ENCODE peak calls at places on chromosomes 4 and X, in six cellular contexts. K, Q, T, C, X and R are unnamed samples.

GRCh38 chr4:85370400-85371032 is 104.4 kb upstream of the ARHGAP24 start:
- DNase-seq in K (peak; percentile 21), Q (peak; percentile 31), T (peak; percentile 51), C (peak; percentile 7), X (peak; percentile 11), R (peak; percentile 52)

GRCh38 chr4:85595098-85595775 is 120.3 kb downstream of the ARHGAP24 start:
- DNase-seq in K (no peak), Q (no peak), T (no peak), C (no peak), X (no peak), R (no peak)

GRCh38 chr4:168557658-168558057 is 60.8 kb downstream of the PALLD start:
- DNase-seq in K (no peak), Q (no peak), T (no peak), C (no peak), X (no peak), R (no peak)

GRCh38 chr4:86450189-86450588 is 90.3 kb upstream of the MAPK10 start:
- DNase-seq in K (no peak), Q (no peak), T (no peak), C (no peak), X (no peak), R (no peak)

GRCh38 chr4:1578968-1579833 is 104.9 kb downstream of the FAM53A start:
- DNase-seq in K (peak; percentile 65), Q (no peak), T (peak; percentile 78), C (no peak), X (no peak), R (peak; percentile 78)

GRCh38 chr4:147820975-147821374 is 89.1 kb downstream of the ARHGAP10 start:
- DNase-seq in K (no peak), Q (no peak), T (no peak), C (no peak), X (no peak), R (no peak)

GRCh38 chr4:148618856-148619255 is 176.6 kb upstream of the NR3C2 start:
- DNase-seq in K (no peak), Q (no peak), T (no peak), C (no peak), X (no peak), R (no peak)

GRCh38 chr4:8228319-8229250 is 29.5 kb downstream of the SH3TC1 start:
- DNase-seq in K (no peak), Q (no peak), T (peak; percentile 59), C (no peak), X (peak; percentile 76), R (no peak)

GRCh38 chrX:22122510-22122909 is 90.4 kb downstream of the PHEX start:
- DNase-seq in K (no peak), Q (no peak), T (no peak), C (no peak), X (no peak), R (no peak)

GRCh38 chr4:127778102-127778501 is 4.0 kb upstream of the HSPA4L start:
- DNase-seq in K (no peak), Q (peak; percentile 71), T (peak; percentile 54), C (no peak), X (no peak), R (no peak)

GRCh38 chr4:118849867-118850812 is 14.2 kb upstream of the SEC24D start:
- DNase-seq in K (no peak), Q (no peak), T (no peak), C (peak; percentile 62), X (no peak), R (no peak)

GRCh38 chr4:53240573-53240972 is 125.3 kb downstream of the SCFD2 start:
- DNase-seq in K (no peak), Q (no peak), T (no peak), C (no peak), X (no peak), R (no peak)

GRCh38 chrX:84873176-84873575 is 130.5 kb upstream of the APOOL start:
- DNase-seq in K (no peak), Q (no peak), T (no peak), C (no peak), X (no peak), R (no peak)

GRCh38 chrX:133921764-133922389 is 63.5 kb downstream of the GPC3 start:
- DNase-seq in K (peak; percentile 50), Q (peak; percentile 19), T (peak; percentile 35), C (peak; percentile 38), X (no peak), R (peak; percentile 75)

GRCh38 chr4:60482921-60483351 is 717.2 kb upstream of the ADGRL3 start:
- DNase-seq in K (no peak), Q (no peak), T (no peak), C (no peak), X (no peak), R (no peak)

GRCh38 chr4:5420266-5420665 is 288.1 kb downstream of the EVC2 start:
- DNase-seq in K (no peak), Q (no peak), T (no peak), C (no peak), X (no peak), R (no peak)

GRCh38 chr4:40991908-40992307 is 222.4 kb downstream of the APBB2 start:
- DNase-seq in K (no peak), Q (no peak), T (no peak), C (no peak), X (peak; percentile 85), R (no peak)

GRCh38 chrX:46812445-46812844 is 24.4 kb upstream of the RP2 start:
- DNase-seq in K (no peak), Q (peak; percentile 87), T (no peak), C (no peak), X (no peak), R (no peak)

GRCh38 chrX:152915541-152916241 is 17.8 kb downstream of the ZNF185 start:
- DNase-seq in K (peak; percentile 18), Q (peak; percentile 22), T (peak; percentile 57), C (no peak), X (no peak), R (peak; percentile 54)

GRCh38 chr4:153748378-153748777 is 11.4 kb downstream of the RNF175 start:
- DNase-seq in K (no peak), Q (no peak), T (no peak), C (no peak), X (no peak), R (no peak)

GRCh38 chr4:10207116-10207515 is 90.5 kb upstream of the WDR1 start:
- DNase-seq in K (no peak), Q (no peak), T (no peak), C (no peak), X (no peak), R (no peak)

GRCh38 chr4:2800691-2801596 is 8.1 kb downstream of the SH3BP2 start:
- DNase-seq in K (no peak), Q (peak; percentile 92), T (peak; percentile 53), C (no peak), X (peak; percentile 41), R (peak; percentile 79)

GRCh38 chrX:989959-990510 is 222.4 kb downstream of the CRLF2 start:
- DNase-seq in K (peak; percentile 78), Q (no peak), T (peak; percentile 92), C (no peak), X (peak; percentile 97), R (no peak)

GRCh38 chr4:147985376-147985775 is 253.5 kb downstream of the ARHGAP10 start:
- DNase-seq in K (no peak), Q (no peak), T (no peak), C (no peak), X (no peak), R (no peak)

GRCh38 chr4:25813705-25814104 is 49.1 kb downstream of the SEL1L3 start:
- DNase-seq in K (no peak), Q (peak; percentile 65), T (no peak), C (no peak), X (no peak), R (no peak)

GRCh38 chr4:8093587-8094274 is 64.9 kb downstream of the ABLIM2 start:
- DNase-seq in K (no peak), Q (no peak), T (no peak), C (no peak), X (no peak), R (no peak)

GRCh38 chr4:169005453-169006099 is 4.5 kb downstream of the CBR4 start:
- DNase-seq in K (no peak), Q (peak; percentile 65), T (no peak), C (no peak), X (no peak), R (no peak)

GRCh38 chr4:66927937-66928336 is 617.4 kb downstream of the CENPC start:
- DNase-seq in K (no peak), Q (no peak), T (no peak), C (no peak), X (no peak), R (no peak)

GRCh38 chr4:148780426-148781005 is 338.3 kb upstream of the NR3C2 start:
- DNase-seq in K (no peak), Q (no peak), T (no peak), C (no peak), X (no peak), R (no peak)

GRCh38 chr4:184854673-184855072 is 28.9 kb upstream of the ACSL1 start:
- DNase-seq in K (no peak), Q (no peak), T (peak; percentile 64), C (no peak), X (no peak), R (no peak)
- TF ChIP-seq SP1 in K (no peak), Q (no peak), T (no peak), C (no peak), X (no peak), R (no peak)

DNA sequence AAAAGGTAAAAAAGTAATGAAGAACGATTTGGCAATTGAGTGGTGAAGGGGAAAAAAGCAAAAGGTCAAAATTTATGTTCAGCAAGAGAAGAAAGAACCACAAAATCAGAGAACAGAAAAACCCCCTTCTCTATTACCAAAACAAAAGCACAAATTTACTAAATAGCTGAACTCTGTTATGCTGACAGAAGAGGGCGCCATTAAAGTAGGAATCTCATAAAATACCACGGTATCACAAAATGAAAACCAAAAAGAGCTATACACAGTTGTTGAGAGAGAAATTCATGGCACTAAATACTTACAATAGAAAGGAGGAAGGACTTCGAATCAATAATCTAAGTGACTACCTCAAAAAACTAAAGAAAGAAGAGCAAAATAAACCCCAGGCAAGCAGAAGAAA is 69.6 kb upstream of the CXorf66 start:
- DNase-seq in K (no peak), Q (no peak), T (peak; percentile 16), C (no peak), X (no peak), R (no peak)
- TF ChIP-seq CTCF in K (peak; percentile 53), Q (peak; percentile 29), T (peak; percentile 30), C (no peak), X (no peak), R (no peak)

GRCh38 chr4:166091914-166092510 is 219.0 kb downstream of the TLL1 start:
- DNase-seq in K (peak; percentile 15), Q (peak; percentile 28), T (peak; percentile 48), C (no peak), X (no peak), R (no peak)
- TF ChIP-seq SP1 in K (no peak), Q (no peak), T (no peak), C (no peak), X (no peak), R (no peak)

GRCh38 chr4:184785813-184786212 is 40.0 kb downstream of the ACSL1 start:
- DNase-seq in K (no peak), Q (no peak), T (no peak), C (no peak), X (no peak), R (no peak)
- TF ChIP-seq CTCF in K (no peak), Q (no peak), T (no peak), C (no peak), X (no peak), R (no peak)

GRCh38 chrX:150610038-150610437 is 41.6 kb downstream of the MTM1 start:
- DNase-seq in K (no peak), Q (no peak), T (no peak), C (no peak), X (no peak), R (no peak)
- TF ChIP-seq SP1 in K (no peak), Q (no peak), T (no peak), C (no peak), X (no peak), R (no peak)